ENCODE peak calls at places on chromosome 16, in four cellular contexts. K is H1, O is K562, X is HepG2. R is an unnamed sample.

GRCh38 chr16:59259074-59259963 is 525.2 kb upstream of the GOT2 start:
- DNase-seq in K (no peak), O (no peak), X (no peak), R (no peak)

GRCh38 chr16:15782573-15783365 is 74.1 kb downstream of the MYH11 start:
- DNase-seq in K (no peak), O (peak), X (peak), R (no peak)

GRCh38 chr16:57906385-57907316 is 64.3 kb downstream of the CNGB1 start:
- DNase-seq in K (no peak), O (peak), X (no peak), R (peak)

GRCh38 chr16:17359778-17360177 is 111.0 kb downstream of the XYLT1 start:
- DNase-seq in K (no peak), O (no peak), X (no peak), R (no peak)

GRCh38 chr16:12617401-12617819 is 186.3 kb downstream of the CPPED1 start:
- DNase-seq in K (no peak), O (no peak), X (no peak), R (no peak)

GRCh38 chr16:66562986-66563385 is 3.3 kb upstream of the CMTM1 start:
- DNase-seq in K (no peak), O (no peak), X (no peak), R (no peak)

GRCh38 chr16:31331141-31331764 is 23.7 kb upstream of the ITGAX start:
- DNase-seq in K (no peak), O (no peak), X (no peak), R (no peak)

GRCh38 chr16:56781565-56781964 is 51.6 kb downstream of the NUP93 start:
- DNase-seq in K (no peak), O (no peak), X (no peak), R (no peak)

GRCh38 chr16:4743217-4743897 is 9.0 kb downstream of the DNAAF8 start:
- DNase-seq in K (no peak), O (no peak), X (no peak), R (no peak)

GRCh38 chr16:67392301-67393059 is 818 bp downstream of the TPPP3 start:
- DNase-seq in K (no peak), O (no peak), X (no peak), R (no peak)

GRCh38 chr16:89919535-89920406 is 1.1 kb downstream of the MC1R start:
- DNase-seq in K (no peak), O (no peak), X (no peak), R (no peak)

GRCh38 chr16:23283571-23283970 is 18.5 kb upstream of the SCNN1B start:
- DNase-seq in K (no peak), O (no peak), X (no peak), R (no peak)

GRCh38 chr16:75011634-75012307 is 12.9 kb downstream of the ZNRF1 start:
- DNase-seq in K (no peak), O (peak), X (no peak), R (peak)

GRCh38 chr16:78045865-78046581 is 23.7 kb downstream of the CLEC3A start:
- DNase-seq in K (peak), O (peak), X (peak), R (peak)

GRCh38 chr16:17467923-17468540 is 2.7 kb downstream of the XYLT1 start:
- DNase-seq in K (no peak), O (peak), X (peak), R (no peak)

GRCh38 chr16:11201498-11202259 is 54.3 kb downstream of the SOCS1 start:
- DNase-seq in K (peak), O (peak), X (peak), R (peak)

GRCh38 chr16:88282221-88283041 is 100.3 kb upstream of the ZNF469 start:
- DNase-seq in K (no peak), O (peak), X (no peak), R (no peak)
- TF ChIP-seq POLR2AphosphoS5 in K (no peak), O (no peak), X (no peak), R (no peak)

GRCh38 chr16:81586421-81586820 is 141.8 kb downstream of the CMIP start:
- DNase-seq in K (no peak), O (peak), X (no peak), R (no peak)
- TF ChIP-seq JUN in K (no peak), O (no peak), X (no peak), R (no peak)

GRCh38 chr16:25788637-25789036 is 96.9 kb downstream of the HS3ST4 start:
- DNase-seq in K (no peak), O (no peak), X (no peak), R (no peak)
- TF ChIP-seq POLR2AphosphoS5 in K (no peak), O (no peak), X (no peak), R (no peak)

DNA sequence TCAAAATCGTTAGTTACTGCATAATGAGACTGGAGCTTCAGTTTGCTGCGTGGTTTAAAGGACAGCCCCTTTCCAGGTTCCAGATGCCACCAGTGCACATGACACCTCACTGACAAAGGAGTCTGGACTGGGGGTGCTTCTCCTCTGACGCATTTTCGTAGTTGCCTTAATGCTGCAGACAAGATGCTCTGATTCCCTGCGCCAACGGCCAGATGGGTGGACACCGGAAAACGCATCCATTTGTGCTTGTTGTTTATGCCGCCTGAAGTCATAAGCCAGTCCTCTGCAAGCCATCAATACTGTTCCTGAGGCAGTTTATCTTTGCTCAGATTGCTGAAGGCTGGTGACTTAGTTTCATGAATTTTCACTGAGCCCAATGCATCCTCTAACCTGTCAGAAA is 16.0 kb downstream of the FBXO31 start:
- DNase-seq in K (no peak), O (no peak), X (no peak), R (no peak)
- TF ChIP-seq JUN in K (no peak), O (no peak), X (no peak), R (no peak)

GRCh38 chr16:27518226-27518625 is 31.5 kb downstream of the GTF3C1 start:
- DNase-seq in K (no peak), O (no peak), X (no peak), R (no peak)

GRCh38 chr16:27522173-27522707 is 27.5 kb downstream of the GTF3C1 start:
- DNase-seq in K (no peak), O (no peak), X (no peak), R (no peak)

GRCh38 chr16:27516360-27516759 is 33.4 kb downstream of the GTF3C1 start:
- DNase-seq in K (no peak), O (no peak), X (no peak), R (no peak)

GRCh38 chr16:27526169-27526568 is 23.5 kb downstream of the GTF3C1 start:
- DNase-seq in K (no peak), O (peak), X (no peak), R (no peak)

DNA sequence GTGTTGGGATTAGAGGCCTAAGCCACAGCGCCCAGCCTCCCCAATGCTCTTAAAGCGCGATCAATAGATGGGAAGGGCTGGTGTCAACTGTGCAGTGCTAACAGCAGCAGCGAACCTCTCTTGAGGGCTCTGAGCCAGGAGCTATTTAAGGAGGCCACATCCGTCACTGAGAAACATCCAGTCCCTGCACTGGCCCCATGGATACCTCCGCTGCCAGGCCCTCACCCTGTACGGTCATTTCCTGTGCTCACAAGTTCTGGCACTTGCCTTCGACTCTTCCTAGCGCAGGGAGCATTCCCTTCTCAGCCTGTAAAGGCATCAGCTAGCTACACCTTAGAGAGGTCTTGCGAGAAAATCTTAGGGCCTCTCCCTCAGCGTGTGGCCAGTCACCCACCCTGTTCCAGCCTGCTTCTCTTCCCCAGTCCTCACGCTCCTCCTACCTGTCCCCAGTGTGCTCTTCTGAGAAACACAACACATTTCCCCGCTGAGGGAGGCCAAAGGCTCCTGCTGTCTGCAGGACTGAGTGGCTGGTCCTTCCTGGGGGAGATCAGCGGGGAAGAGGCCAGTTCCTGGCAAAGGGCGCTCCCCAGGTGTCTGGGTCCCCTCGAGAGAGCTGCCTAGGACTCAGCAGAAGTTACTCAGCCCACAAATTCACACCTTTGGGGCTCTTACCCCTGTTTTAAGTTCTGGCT is 28.6 kb downstream of the GTF3C1 start:
- DNase-seq in K (no peak), O (no peak), X (no peak), R (peak)
- TF ChIP-seq POLR2AphosphoS5 in K (no peak), O (no peak), X (no peak), R (peak)

DNA sequence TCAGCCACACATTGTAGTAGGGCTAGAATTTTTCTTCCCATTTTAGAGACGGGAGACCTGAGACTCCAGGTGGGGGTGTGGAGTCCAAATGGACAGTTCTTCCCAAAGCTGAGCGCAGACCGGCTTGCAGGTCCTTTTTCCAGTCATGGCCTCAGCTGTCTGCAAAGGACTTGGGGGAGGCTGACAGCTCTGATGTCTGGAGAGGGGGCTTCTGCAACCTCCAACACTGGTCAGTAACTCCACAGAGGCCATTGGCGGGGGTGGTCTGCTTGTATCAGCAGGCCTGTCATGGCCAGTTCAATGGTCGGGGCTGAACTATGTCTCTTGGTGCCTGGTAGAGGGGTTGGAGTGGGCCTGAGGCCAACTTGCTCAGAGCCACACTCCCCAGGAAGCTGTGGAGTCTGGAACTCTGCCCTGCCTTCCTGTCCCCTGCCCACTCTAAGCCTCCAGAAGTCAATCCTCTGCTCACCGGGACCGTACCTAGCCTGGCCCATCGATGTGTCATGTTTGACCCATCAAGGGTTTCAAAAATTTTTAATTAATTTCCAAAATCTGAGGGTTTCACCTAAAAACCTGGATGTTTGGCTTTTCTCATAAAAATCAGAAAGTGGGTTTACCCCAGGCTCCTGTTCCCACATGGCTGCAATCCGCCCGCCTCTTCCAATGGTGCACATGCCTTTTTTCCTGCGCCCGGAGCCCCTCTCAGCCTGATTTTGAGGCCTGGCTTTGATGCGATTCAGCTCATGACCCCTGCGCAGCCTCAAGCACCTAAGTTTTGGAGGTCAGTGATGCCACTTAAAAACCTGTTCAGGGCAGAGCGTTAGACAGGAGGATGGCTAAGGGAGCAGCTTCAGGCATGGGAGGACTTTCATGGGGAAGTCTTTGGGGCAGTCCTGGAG is 39.9 kb downstream of the SNX20 start:
- DNase-seq in K (no peak), O (no peak), X (no peak), R (no peak)
- TF ChIP-seq JUN in K (no peak), O (no peak), X (no peak), R (no peak)